ENCODE peak calls at places on chromosomes 12 and 14, in six cellular contexts. E is WTC11, D is HCT116, G is HepG2, V is H1, X is GM12878. I is an unnamed sample.

GRCh38 chr12:79155703-79156102 is 291.1 kb downstream of the SYT1 start:
- DNase-seq in V (no peak), D (no peak), E (no peak), G (no peak), X (no peak), I (no peak)

GRCh38 chr14:76682367-76682766 is 78.9 kb upstream of the VASH1 start:
- DNase-seq in X (no peak), D (no peak), G (no peak), V (no peak), E (no peak), I (no peak)

GRCh38 chr12:24770334-24770733 is 178.6 kb downstream of the BCAT1 start:
- DNase-seq in D (no peak), G (no peak), X (no peak), V (no peak), E (no peak), I (no peak)

GRCh38 chr12:42338280-42338679 is 12.3 kb downstream of the PPHLN1 start:
- DNase-seq in D (no peak), G (no peak), X (no peak), V (no peak), E (no peak), I (peak; percentile 9)

GRCh38 chr12:64390275-64390851 is at the start of gene C12orf56:
- DNase-seq in V (no peak), X (no peak), G (no peak), D (no peak), E (peak; percentile 78), I (peak; percentile 22)

GRCh38 chr12:121581681-121582439 is 1.0 kb upstream of the KDM2B start:
- DNase-seq in E (no peak), G (no peak), X (no peak), D (no peak), V (no peak), I (peak; percentile 64)

GRCh38 chr12:120640840-120641833 is 711 bp downstream of the CABP1 start:
- DNase-seq in G (peak; percentile 22), X (no peak), D (no peak), E (peak; percentile 84), V (peak; percentile 53), I (peak; percentile 66)

GRCh38 chr12:121518656-121519055 is 62.2 kb downstream of the KDM2B start:
- DNase-seq in D (no peak), E (no peak), V (no peak), G (no peak), X (no peak), I (no peak)

GRCh38 chr12:52155048-52155868 is 36.6 kb downstream of the KRT80 start:
- DNase-seq in V (no peak), D (no peak), E (no peak), X (no peak), G (no peak), I (no peak)

GRCh38 chr12:132319991-132320570 is 9.3 kb downstream of the GALNT9 start:
- DNase-seq in G (no peak), V (no peak), D (no peak), X (no peak), E (no peak), I (no peak)

GRCh38 chr14:68203871-68204270 is 384.3 kb downstream of the RAD51B start:
- DNase-seq in V (no peak), E (no peak), G (no peak), X (no peak), D (no peak), I (no peak)

GRCh38 chr12:88242161-88242925 is 100.2 kb downstream of the TMTC3 start:
- DNase-seq in X (no peak), E (no peak), V (no peak), G (no peak), D (peak; percentile 87), I (peak; percentile 9)

GRCh38 chr14:34199585-34199984 is 248.7 kb upstream of the EGLN3 start:
- DNase-seq in V (no peak), D (no peak), E (no peak), G (no peak), X (no peak), I (no peak)

GRCh38 chr12:47249082-47249481 is 169.3 kb upstream of the AMIGO2 start:
- DNase-seq in V (no peak), E (no peak), X (no peak), G (no peak), D (no peak), I (peak; percentile 27)

GRCh38 chr14:98177551-98177950 is 1094.4 kb downstream of the BCL11B start:
- DNase-seq in E (no peak), X (no peak), G (no peak), V (no peak), D (no peak), I (no peak)
- TF ChIP-seq ATF3 in E (no peak), X (no peak), G (no peak), V (no peak), D (no peak), I (no peak)

GRCh38 chr12:94656556-94656955 is 6.2 kb upstream of the TMCC3 start:
- DNase-seq in G (no peak), V (no peak), D (no peak), X (no peak), E (no peak), I (no peak)
- TF ChIP-seq ATF3 in G (no peak), V (no peak), D (no peak), X (no peak), E (no peak), I (no peak)

DNA sequence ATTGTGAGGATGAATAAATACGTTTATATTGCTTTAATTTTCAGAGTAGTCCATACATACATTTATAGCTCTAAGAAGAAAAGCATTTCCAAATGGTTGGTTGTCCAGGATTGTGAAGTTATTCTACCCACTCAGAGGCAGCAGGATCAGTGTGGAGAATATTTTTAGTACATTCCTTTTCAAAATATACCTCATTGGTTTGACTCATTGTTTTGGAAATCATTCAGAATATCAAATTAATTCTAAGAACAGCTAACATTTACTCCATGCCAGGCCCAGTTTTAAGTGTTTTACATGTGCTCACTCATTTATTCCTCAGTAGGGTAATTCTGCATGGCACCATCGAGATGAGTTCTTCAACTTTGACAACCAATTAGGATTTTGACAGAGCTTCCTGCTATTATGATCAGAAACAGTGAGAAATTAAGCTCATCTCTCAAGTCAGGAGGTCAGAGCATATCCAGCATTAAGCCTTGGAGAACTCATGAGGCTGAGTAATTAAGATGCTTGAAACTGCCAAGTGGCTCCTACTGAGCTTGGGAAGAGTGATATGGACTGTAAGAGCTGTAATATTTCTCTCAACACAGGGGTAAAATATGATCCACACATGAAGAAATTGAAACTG is 153.3 kb upstream of the CLEC14A start:
- DNase-seq in G (no peak), V (no peak), X (no peak), D (no peak), E (no peak), I (no peak)
- TF ChIP-seq ATF3 in G (no peak), V (no peak), X (no peak), D (no peak), E (no peak), I (no peak)

DNA sequence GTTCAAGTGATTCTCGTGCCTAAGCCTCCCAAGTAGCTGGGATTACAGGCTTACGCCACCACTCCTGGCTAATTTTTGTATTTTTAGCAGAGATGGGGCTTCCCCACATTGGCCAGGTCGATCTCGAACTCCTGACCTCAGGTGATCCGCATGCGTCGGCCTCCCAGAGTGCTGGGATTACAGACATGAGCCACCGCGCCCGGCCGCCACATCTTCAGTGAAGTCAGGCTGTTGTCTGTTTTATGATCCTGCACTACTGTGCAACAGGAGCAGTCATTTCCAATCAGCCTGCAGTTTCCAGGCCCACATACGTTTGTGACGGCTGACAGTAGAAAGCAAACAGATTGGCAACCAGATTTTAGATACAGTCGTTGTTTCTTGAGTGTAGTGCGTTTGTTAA is 74.8 kb downstream of the LGMN start:
- DNase-seq in V (no peak), D (no peak), X (no peak), G (no peak), E (no peak), I (no peak)
- TF ChIP-seq ATF3 in V (no peak), D (no peak), X (no peak), G (no peak), E (no peak), I (no peak)

GRCh38 chr14:93654599-93654998 is 133.7 kb downstream of the PRIMA1 start:
- DNase-seq in X (no peak), G (no peak), D (no peak), V (no peak), E (no peak), I (no peak)

GRCh38 chr14:93643127-93643526 is 145.2 kb downstream of the PRIMA1 start:
- DNase-seq in G (no peak), D (no peak), X (no peak), E (no peak), V (no peak), I (no peak)

GRCh38 chr14:93643676-93644075 is 144.6 kb downstream of the PRIMA1 start:
- DNase-seq in E (no peak), D (no peak), X (no peak), V (no peak), G (no peak), I (no peak)

DNA sequence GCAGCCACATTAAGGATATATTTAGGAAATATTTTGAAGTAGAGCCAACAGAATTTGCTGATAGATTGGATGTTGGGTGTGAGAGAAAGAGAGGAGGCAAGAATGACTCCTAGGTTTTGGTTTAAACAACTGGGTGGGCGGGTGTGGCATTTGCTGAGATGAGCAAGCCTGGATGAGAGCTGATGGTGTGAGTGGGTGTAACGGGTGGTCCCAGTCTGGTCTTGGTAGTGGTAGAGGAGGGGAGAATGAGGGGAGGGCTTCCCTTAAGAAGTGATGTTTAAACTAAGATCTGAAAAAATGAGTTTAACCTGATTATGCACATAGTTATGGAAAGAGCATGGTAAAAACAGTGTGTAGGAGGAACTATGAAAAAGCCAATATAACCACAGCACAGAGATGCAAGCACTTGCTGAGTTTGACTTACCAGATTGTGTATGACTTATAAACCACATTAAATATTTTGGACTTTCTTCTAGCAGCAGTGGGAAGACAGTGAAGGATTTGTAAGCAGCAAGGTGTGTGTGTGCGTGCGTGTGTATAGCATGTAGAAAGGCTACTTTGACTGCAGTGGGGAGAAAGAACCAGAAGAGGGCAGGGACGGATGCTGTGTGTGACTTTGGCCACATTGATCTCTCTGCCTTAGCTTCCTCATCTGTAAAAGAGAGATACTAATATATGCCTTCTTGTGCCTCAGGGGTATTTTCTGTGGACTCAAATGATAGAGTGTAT is 139.7 kb downstream of the PRIMA1 start:
- DNase-seq in D (peak; percentile 34), G (peak; percentile 28), X (no peak), E (peak; percentile 32), V (no peak), I (peak; percentile 8)
- TF ChIP-seq ATF3 in D (no peak), G (no peak), X (no peak), E (no peak), V (no peak), I (no peak)

GRCh38 chr12:12628013-12628412 is 16.3 kb downstream of the CREBL2 start:
- DNase-seq in E (no peak), X (no peak), V (no peak), G (no peak), D (no peak), I (no peak)
- TF ChIP-seq ATF3 in E (no peak), X (no peak), V (no peak), G (no peak), D (no peak), I (no peak)

DNA sequence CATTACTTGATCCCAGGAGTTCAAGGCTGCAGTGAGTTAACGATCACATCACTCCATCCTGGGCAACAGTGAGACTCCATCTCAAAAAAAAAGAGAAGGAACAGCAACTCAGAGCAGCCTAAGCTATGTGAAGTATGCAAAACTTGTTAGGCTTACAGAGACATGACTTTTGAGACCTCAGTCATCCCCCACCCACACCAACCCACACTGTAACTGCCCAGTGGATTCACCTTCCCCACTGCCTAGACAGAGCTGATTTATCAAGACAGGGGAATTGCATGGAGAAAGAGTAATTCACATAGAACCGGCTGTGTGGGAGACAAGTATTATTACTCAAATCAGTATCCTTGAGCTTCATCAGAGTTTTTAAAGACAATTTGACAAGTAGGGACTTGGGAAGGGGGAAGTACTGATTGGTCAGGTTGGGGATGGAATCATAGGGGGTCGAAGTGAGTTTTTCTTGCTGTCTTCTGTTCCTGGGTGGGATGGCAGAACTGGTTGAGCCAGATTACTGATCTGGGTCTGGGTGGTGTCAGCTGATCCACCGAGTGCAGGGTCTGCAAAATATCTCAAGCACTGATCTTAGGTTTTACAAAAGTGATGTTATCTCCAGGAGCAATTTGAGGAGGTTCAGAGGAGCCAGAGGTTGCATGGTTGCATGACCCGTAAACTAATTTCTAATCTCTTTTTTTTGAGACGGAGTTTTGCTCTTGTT is 6.2 kb upstream of the WDR89 start:
- DNase-seq in D (no peak), X (no peak), V (no peak), G (no peak), E (no peak), I (no peak)
- TF ChIP-seq ATF3 in D (no peak), X (no peak), V (no peak), G (no peak), E (no peak), I (no peak)

I was measured in K562.